ENCODE peak calls at places on chromosomes 7 and 10, in seven cellular contexts. One of them, this sample, is unnamed.

GRCh38 chr7:118153551-118154177 is 30.3 kb upstream of the LSM8 start:
- DNase-seq in naive B cell: peak; percentile 12
- DNase-seq in neural crest cell: no peak
- DNase-seq in H7: peak; percentile 12
- DNase-seq in NCI-H82: peak; percentile 59
- DNase-seq in astrocyte of the spinal cord: peak; percentile 38
- DNase-seq in nucleus accumbens: no peak
- DNase-seq in this sample: peak; percentile 61

GRCh38 chr7:112058654-112059053 is 147.5 kb downstream of the DOCK4 start:
- DNase-seq in naive B cell: no peak
- DNase-seq in neural crest cell: no peak
- DNase-seq in H7: no peak
- DNase-seq in NCI-H82: peak; percentile 34
- DNase-seq in astrocyte of the spinal cord: no peak
- DNase-seq in nucleus accumbens: no peak
- DNase-seq in this sample: no peak

GRCh38 chr10:110710621-110711020 is 66.5 kb downstream of the RBM20 start:
- DNase-seq in naive B cell: no peak
- DNase-seq in neural crest cell: no peak
- DNase-seq in H7: no peak
- DNase-seq in NCI-H82: no peak
- DNase-seq in astrocyte of the spinal cord: no peak
- DNase-seq in nucleus accumbens: no peak
- DNase-seq in this sample: no peak

GRCh38 chr10:7192831-7193348 is 217.9 kb downstream of the SFMBT2 start:
- DNase-seq in naive B cell: peak; percentile 55
- DNase-seq in neural crest cell: no peak
- DNase-seq in H7: no peak
- DNase-seq in NCI-H82: no peak
- DNase-seq in astrocyte of the spinal cord: no peak
- DNase-seq in nucleus accumbens: no peak
- DNase-seq in this sample: no peak

GRCh38 chr10:93573051-93573909 is 6.8 kb downstream of the FFAR4 start:
- DNase-seq in naive B cell: no peak
- DNase-seq in neural crest cell: no peak
- DNase-seq in H7: no peak
- DNase-seq in NCI-H82: no peak
- DNase-seq in astrocyte of the spinal cord: no peak
- DNase-seq in nucleus accumbens: no peak
- DNase-seq in this sample: no peak

GRCh38 chr7:50308301-50309129 is 4.0 kb downstream of the IKZF1 start:
- DNase-seq in naive B cell: no peak
- DNase-seq in neural crest cell: no peak
- DNase-seq in H7: no peak
- DNase-seq in NCI-H82: no peak
- DNase-seq in astrocyte of the spinal cord: no peak
- DNase-seq in nucleus accumbens: no peak
- DNase-seq in this sample: no peak

GRCh38 chr10:86936661-86937501 is 20.5 kb downstream of the MMRN2 start:
- DNase-seq in naive B cell: no peak
- DNase-seq in neural crest cell: no peak
- DNase-seq in H7: no peak
- DNase-seq in NCI-H82: no peak
- DNase-seq in astrocyte of the spinal cord: peak; percentile 55
- DNase-seq in nucleus accumbens: no peak
- DNase-seq in this sample: no peak

GRCh38 chr7:157738064-157738460 is 401.3 kb downstream of the DNAJB6 start:
- DNase-seq in naive B cell: no peak
- DNase-seq in neural crest cell: peak; percentile 13
- DNase-seq in H7: peak; percentile 89
- DNase-seq in NCI-H82: no peak
- DNase-seq in astrocyte of the spinal cord: no peak
- DNase-seq in nucleus accumbens: no peak
- DNase-seq in this sample: no peak

GRCh38 chr10:23065549-23065948 is 29.8 kb upstream of the MSRB2 start:
- DNase-seq in naive B cell: no peak
- DNase-seq in neural crest cell: no peak
- DNase-seq in H7: no peak
- DNase-seq in NCI-H82: no peak
- DNase-seq in astrocyte of the spinal cord: peak; percentile 78
- DNase-seq in nucleus accumbens: peak; percentile 70
- DNase-seq in this sample: peak; percentile 76

GRCh38 chr10:412109-412508 is 276.9 kb downstream of the ZMYND11 start:
- DNase-seq in naive B cell: no peak
- DNase-seq in neural crest cell: no peak
- DNase-seq in H7: no peak
- DNase-seq in NCI-H82: no peak
- DNase-seq in astrocyte of the spinal cord: no peak
- DNase-seq in nucleus accumbens: no peak
- DNase-seq in this sample: no peak

GRCh38 chr7:158865462-158865922 is 9.1 kb downstream of the DYNC2I1 start:
- DNase-seq in naive B cell: no peak
- DNase-seq in neural crest cell: no peak
- DNase-seq in H7: no peak
- DNase-seq in NCI-H82: no peak
- DNase-seq in astrocyte of the spinal cord: no peak
- DNase-seq in nucleus accumbens: no peak
- DNase-seq in this sample: no peak

GRCh38 chr7:84123903-84124573 is 70.6 kb downstream of the SEMA3A start:
- DNase-seq in naive B cell: no peak
- DNase-seq in neural crest cell: no peak
- DNase-seq in H7: no peak
- DNase-seq in NCI-H82: no peak
- DNase-seq in astrocyte of the spinal cord: peak; percentile 50
- DNase-seq in nucleus accumbens: no peak
- DNase-seq in this sample: no peak

GRCh38 chr10:58513189-58514101 is 773 bp downstream of the BICC1 start:
- DNase-seq in naive B cell: no peak
- DNase-seq in neural crest cell: peak; percentile 17
- DNase-seq in H7: peak; percentile 64
- DNase-seq in NCI-H82: peak; percentile 62
- DNase-seq in astrocyte of the spinal cord: peak; percentile 78
- DNase-seq in nucleus accumbens: peak; percentile 6
- DNase-seq in this sample: no peak

This sample was measured in T47D.